ENCODE peak calls at places on chromosomes 12 and 14, in ten cellular contexts. S is testis; L is H7; G is H9; C is mesendoderm; W is right cardiac atrium; R is SK-N-SH; E is effector memory CD4-positive, alpha-beta T cell; P is WERI-Rb-1; V is Karpas-422. J is an unnamed sample. For H3K27me3, the result is how much of the 10 kb centered on the place peaks cover.

GRCh38 chr12:48750769-48751356 is 34.4 kb upstream of the CCNT1 start:
- DNase-seq in S (no peak), L (no peak), G (no peak), C (no peak), W (no peak), R (no peak), E (no peak), P (no peak), V (no peak), J (no peak)

GRCh38 chr12:22042981-22043669 is 2.9 kb upstream of the CMAS start:
- DNase-seq in S (no peak), L (no peak), G (no peak), C (no peak), W (no peak), R (no peak), E (no peak), P (no peak), V (no peak), J (no peak)

GRCh38 chr14:79605863-79606262 is 605.4 kb downstream of the DIO2 start:
- DNase-seq in S (no peak), L (no peak), G (no peak), C (no peak), W (no peak), R (peak), E (no peak), P (no peak), V (no peak), J (no peak)

GRCh38 chr12:111792155-111792876 is 25.6 kb downstream of the ALDH2 start:
- DNase-seq in S (peak), L (no peak), G (peak), C (no peak), W (peak), R (no peak), E (no peak), P (no peak), V (no peak), J (peak)

GRCh38 chr12:85979641-85980040 is 105.5 kb downstream of the NTS start:
- DNase-seq in S (no peak), L (no peak), G (no peak), C (no peak), W (no peak), R (no peak), E (no peak), P (no peak), V (no peak), J (no peak)

GRCh38 chr12:59403259-59403932 is 192.4 kb upstream of the SLC16A7 start:
- DNase-seq in S (peak), L (peak), G (peak), C (peak), W (peak), R (peak), E (no peak), P (peak), V (peak), J (no peak)

GRCh38 chr14:86781111-86781510 is 1211.9 kb downstream of the GALC start:
- DNase-seq in S (no peak), L (no peak), G (no peak), C (no peak), W (no peak), R (no peak), E (no peak), P (no peak), V (no peak), J (no peak)

GRCh38 chr14:33762462-33762861 is 188.4 kb downstream of the EGLN3 start:
- DNase-seq in S (no peak), L (no peak), G (no peak), C (no peak), W (no peak), R (no peak), E (no peak), P (no peak), V (no peak), J (no peak)

GRCh38 chr14:54094765-54095164 is 138.1 kb upstream of the BMP4 start:
- DNase-seq in S (no peak), L (no peak), G (no peak), C (peak), W (no peak), R (no peak), E (no peak), P (no peak), V (no peak), J (no peak)

GRCh38 chr14:51368721-51369163 is 128.7 kb downstream of the TMX1 start:
- DNase-seq in S (peak), L (no peak), G (no peak), C (no peak), W (no peak), R (no peak), E (no peak), P (no peak), V (no peak), J (no peak)

GRCh38 chr14:45198551-45198950 is 54.5 kb downstream of the MIS18BP1 start:
- DNase-seq in S (no peak), L (no peak), G (no peak), C (no peak), W (no peak), R (no peak), E (no peak), P (no peak), V (no peak), J (no peak)

GRCh38 chr14:73424453-73424852 is 33.9 kb downstream of the NUMB start:
- DNase-seq in S (no peak), L (no peak), G (no peak), C (no peak), W (no peak), R (no peak), E (no peak), P (no peak), V (peak), J (no peak)

GRCh38 chr14:45664668-45665356 is 411.8 kb upstream of the MIS18BP1 start:
- DNase-seq in S (no peak), L (no peak), G (peak), C (peak), W (no peak), R (no peak), E (no peak), P (peak), V (peak), J (peak)

GRCh38 chr12:19894049-19894448 is 454.8 kb downstream of the AEBP2 start:
- DNase-seq in S (no peak), L (no peak), G (no peak), C (no peak), W (no peak), R (no peak), E (no peak), P (no peak), V (no peak), J (no peak)

GRCh38 chr14:65847065-65847847 is 434.7 kb downstream of the FUT8 start:
- DNase-seq in S (no peak), L (no peak), G (no peak), C (no peak), W (no peak), R (no peak), E (peak), P (no peak), V (no peak), J (no peak)

DNA sequence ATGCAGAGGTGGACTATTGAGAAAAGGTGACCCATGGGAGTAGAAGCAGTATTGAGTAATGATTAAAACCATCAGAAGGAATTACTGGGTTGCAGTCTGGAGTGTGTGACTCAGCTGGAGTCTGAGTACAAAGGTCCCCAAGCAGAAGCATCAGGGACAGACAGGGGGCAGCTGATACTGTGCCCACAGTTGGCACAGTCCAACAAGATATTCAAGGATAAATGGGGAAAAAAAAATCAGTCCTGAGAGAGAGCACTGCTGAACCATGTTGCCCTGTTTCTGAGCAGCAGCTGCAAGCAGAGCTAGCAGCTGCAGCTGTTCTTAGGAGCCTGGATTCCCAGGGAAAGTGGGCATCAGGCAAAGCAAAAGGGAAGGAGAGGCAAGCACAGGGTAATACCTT is 17.6 kb downstream of the NEUROD4 start:
- DNase-seq in S (no peak), L (no peak), G (no peak), C (no peak), W (no peak), R (no peak), E (no peak), P (no peak), V (no peak), J (no peak)
- H3K27me3 ChIP-seq in S (under half), L (under half), G (under half), C (under half), W (under half), R (under half), E (under half), P (under half), V (under half), J (under half)

GRCh38 chr14:97219356-97220017 is 422.3 kb downstream of the VRK1 start:
- DNase-seq in S (no peak), L (peak), G (no peak), C (peak), W (no peak), R (peak), E (no peak), P (no peak), V (no peak), J (no peak)

GRCh38 chr14:97218336-97218712 is 421.1 kb downstream of the VRK1 start:
- DNase-seq in S (no peak), L (no peak), G (peak), C (peak), W (no peak), R (no peak), E (no peak), P (no peak), V (no peak), J (no peak)

GRCh38 chr14:97218713-97219355 is 421.7 kb downstream of the VRK1 start:
- DNase-seq in S (peak), L (peak), G (peak), C (peak), W (no peak), R (peak), E (no peak), P (no peak), V (no peak), J (no peak)

GRCh38 chr14:97224016-97224415 is 426.8 kb downstream of the VRK1 start:
- DNase-seq in S (no peak), L (no peak), G (no peak), C (peak), W (no peak), R (no peak), E (no peak), P (no peak), V (no peak), J (no peak)

DNA sequence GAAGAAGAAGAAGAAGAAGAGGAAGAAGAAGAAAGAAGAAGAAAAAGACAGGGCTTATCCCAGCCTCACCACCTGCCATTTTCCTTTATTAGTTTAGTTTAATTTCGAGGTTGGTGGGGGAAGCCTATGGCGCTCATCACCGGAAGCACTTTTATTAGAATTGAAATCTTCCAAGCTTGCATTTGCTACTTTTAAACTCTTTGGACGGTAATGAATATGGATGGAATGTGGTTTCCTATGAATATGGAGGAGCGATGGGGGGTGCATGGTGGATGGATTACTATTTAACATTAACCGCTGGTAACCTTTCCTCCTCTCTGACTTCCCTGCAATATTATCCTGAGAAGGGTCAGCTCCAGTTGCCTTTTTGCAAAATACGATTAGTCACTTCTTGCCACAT is 424.4 kb downstream of the VRK1 start:
- DNase-seq in S (no peak), L (no peak), G (no peak), C (no peak), W (no peak), R (no peak), E (no peak), P (no peak), V (no peak), J (no peak)
- H3K27me3 ChIP-seq in S (under half), L (under half), G (under half), C (under half), W (under half), R (under half), E (under half), P (half or more), V (under half), J (half or more)

GRCh38 chr12:125305221-125305620 is 240.0 kb downstream of the AACS start:
- DNase-seq in S (no peak), L (no peak), G (no peak), C (no peak), W (no peak), R (no peak), E (no peak), P (no peak), V (no peak), J (no peak)

GRCh38 chr12:125300249-125300648 is 235.0 kb downstream of the AACS start:
- DNase-seq in S (no peak), L (no peak), G (no peak), C (no peak), W (no peak), R (no peak), E (no peak), P (no peak), V (no peak), J (no peak)

GRCh38 chr12:125299840-125300239 is 234.6 kb downstream of the AACS start:
- DNase-seq in S (no peak), L (no peak), G (no peak), C (no peak), W (no peak), R (no peak), E (no peak), P (no peak), V (no peak), J (no peak)

GRCh38 chr12:125304029-125304428 is 238.8 kb downstream of the AACS start:
- DNase-seq in S (no peak), L (no peak), G (no peak), C (no peak), W (no peak), R (no peak), E (no peak), P (no peak), V (no peak), J (no peak)
- H3K27me3 ChIP-seq in S (under half), L (under half), G (under half), C (under half), W (under half), R (under half), E (under half), P (under half), V (under half), J (under half)

GRCh38 chr14:69880851-69881250 is 1.6 kb downstream of the SMOC1 start:
- DNase-seq in S (no peak), L (no peak), G (no peak), C (no peak), W (no peak), R (peak), E (no peak), P (no peak), V (no peak), J (no peak)

GRCh38 chr14:69878251-69878650 is 965 bp upstream of the SMOC1 start:
- DNase-seq in S (no peak), L (peak), G (no peak), C (no peak), W (no peak), R (no peak), E (no peak), P (no peak), V (no peak), J (no peak)

GRCh38 chr14:69882086-69882864 is 3.1 kb downstream of the SMOC1 start:
- DNase-seq in S (no peak), L (peak), G (no peak), C (no peak), W (no peak), R (peak), E (no peak), P (peak), V (no peak), J (no peak)

GRCh38 chr14:69879175-69880047 is at the start of gene SMOC1:
- DNase-seq in S (peak), L (peak), G (peak), C (peak), W (peak), R (peak), E (no peak), P (peak), V (no peak), J (peak)

GRCh38 chr14:69880051-69880487 is 853 bp downstream of the SMOC1 start:
- DNase-seq in S (no peak), L (peak), G (no peak), C (peak), W (no peak), R (no peak), E (no peak), P (no peak), V (no peak), J (no peak)
- H3K27me3 ChIP-seq in S (under half), L (under half), G (under half), C (under half), W (under half), R (under half), E (under half), P (under half), V (under half), J (half or more)

GRCh38 chr12:123971770-123972447 is 722 bp downstream of the CCDC92 start:
- DNase-seq in S (peak), L (peak), G (peak), C (peak), W (peak), R (peak), E (peak), P (peak), V (peak), J (peak)
- H3K27me3 ChIP-seq in S (under half), L (half or more), G (half or more), C (under half), W (under half), R (under half), E (under half), P (under half), V (under half), J (under half)

GRCh38 chr12:114697246-114697716 is 13.3 kb upstream of the TBX3 start:
- DNase-seq in S (no peak), L (peak), G (no peak), C (no peak), W (no peak), R (no peak), E (no peak), P (no peak), V (no peak), J (no peak)
- H3K27me3 ChIP-seq in S (under half), L (half or more), G (half or more), C (half or more), W (under half), R (under half), E (under half), P (half or more), V (under half), J (under half)

GRCh38 chr12:89831696-89832095 is 123.1 kb upstream of the ATP2B1 start:
- DNase-seq in S (no peak), L (no peak), G (no peak), C (no peak), W (no peak), R (no peak), E (no peak), P (no peak), V (no peak), J (no peak)

GRCh38 chr12:89827592-89827991 is 119.0 kb upstream of the ATP2B1 start:
- DNase-seq in S (no peak), L (no peak), G (no peak), C (peak), W (no peak), R (no peak), E (no peak), P (peak), V (no peak), J (no peak)

GRCh38 chr12:89832336-89832735 is 123.7 kb upstream of the ATP2B1 start:
- DNase-seq in S (no peak), L (no peak), G (no peak), C (no peak), W (no peak), R (no peak), E (no peak), P (no peak), V (no peak), J (no peak)

GRCh38 chr12:89828575-89828974 is 119.9 kb upstream of the ATP2B1 start:
- DNase-seq in S (no peak), L (no peak), G (no peak), C (no peak), W (no peak), R (no peak), E (no peak), P (no peak), V (no peak), J (no peak)

GRCh38 chr12:89829434-89829975 is 120.9 kb upstream of the ATP2B1 start:
- DNase-seq in S (no peak), L (no peak), G (no peak), C (peak), W (no peak), R (no peak), E (no peak), P (no peak), V (no peak), J (no peak)
- H3K27me3 ChIP-seq in S (under half), L (under half), G (under half), C (under half), W (under half), R (under half), E (under half), P (under half), V (under half), J (under half)

DNA sequence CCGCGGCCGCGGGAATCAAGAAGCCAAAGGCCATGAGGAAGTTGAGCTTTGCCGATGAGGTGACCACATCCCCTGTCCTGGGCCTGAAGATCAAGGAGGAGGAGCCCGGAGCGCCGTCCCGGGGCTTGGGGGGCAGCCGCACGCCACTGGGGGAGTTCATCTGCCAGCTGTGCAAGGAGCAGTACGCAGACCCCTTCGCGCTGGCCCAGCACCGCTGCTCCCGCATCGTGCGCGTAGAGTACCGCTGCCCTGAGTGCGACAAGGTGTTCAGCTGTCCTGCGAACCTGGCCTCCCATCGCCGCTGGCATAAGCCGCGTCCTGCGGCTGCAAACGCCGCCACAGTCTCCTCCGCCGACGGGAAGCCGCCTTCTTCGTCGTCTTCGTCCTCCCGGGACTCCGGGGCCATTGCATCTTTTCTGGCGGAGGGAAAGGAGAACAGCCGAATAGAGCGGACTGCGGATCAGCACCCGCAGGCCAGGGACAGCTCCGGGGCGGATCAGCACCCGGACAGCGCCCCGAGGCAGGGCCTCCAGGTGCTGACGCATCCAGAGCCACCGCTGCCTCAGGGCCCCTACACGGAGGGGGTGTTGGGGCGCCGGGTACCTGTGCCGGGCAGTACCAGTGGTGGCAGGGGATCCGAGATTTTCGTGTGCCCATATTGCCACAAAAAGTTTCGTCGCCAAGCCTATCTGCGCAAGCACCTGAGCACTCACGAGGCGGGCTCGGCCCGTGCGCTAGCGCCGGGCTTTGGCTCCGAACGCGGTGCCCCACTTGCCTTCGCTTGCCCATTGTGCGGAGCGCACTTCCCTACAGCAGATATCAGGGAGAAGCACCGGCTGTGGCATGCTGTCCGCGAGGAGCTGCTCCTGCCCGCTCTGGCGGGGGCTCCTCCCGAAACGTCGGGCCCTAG is 1.2 kb downstream of the INSM2 start:
- DNase-seq in S (peak), L (peak), G (peak), C (peak), W (peak), R (peak), E (peak), P (peak), V (peak), J (peak)
- H3K27me3 ChIP-seq in S (under half), L (half or more), G (under half), C (under half), W (under half), R (under half), E (under half), P (under half), V (under half), J (half or more)

GRCh38 chr12:2722806-2723205 is 72.0 kb upstream of the FKBP4 start:
- DNase-seq in S (peak), L (no peak), G (no peak), C (no peak), W (no peak), R (no peak), E (no peak), P (no peak), V (no peak), J (no peak)
- H3K27me3 ChIP-seq in S (under half), L (under half), G (under half), C (under half), W (under half), R (under half), E (under half), P (under half), V (under half), J (under half)

GRCh38 chr14:70266157-70266556 is 77.4 kb upstream of the SLC8A3 start:
- DNase-seq in S (no peak), L (no peak), G (no peak), C (no peak), W (no peak), R (no peak), E (no peak), P (no peak), V (no peak), J (no peak)

GRCh38 chr14:70269582-70269981 is 80.8 kb upstream of the SLC8A3 start:
- DNase-seq in S (no peak), L (no peak), G (no peak), C (no peak), W (no peak), R (no peak), E (no peak), P (no peak), V (no peak), J (no peak)

GRCh38 chr14:70265422-70265821 is 76.7 kb upstream of the SLC8A3 start:
- DNase-seq in S (no peak), L (no peak), G (no peak), C (no peak), W (no peak), R (no peak), E (no peak), P (no peak), V (no peak), J (no peak)

GRCh38 chr14:70268760-70269159 is 80.0 kb upstream of the SLC8A3 start:
- DNase-seq in S (no peak), L (no peak), G (no peak), C (peak), W (no peak), R (no peak), E (no peak), P (no peak), V (no peak), J (no peak)
- H3K27me3 ChIP-seq in S (under half), L (under half), G (under half), C (under half), W (under half), R (under half), E (under half), P (under half), V (under half), J (under half)